ENCODE peak calls at places on chromosomes 13 and 19, in six cellular contexts. V is astrocyte of the spinal cord, U is GM06990, S is cardiac fibroblast, P is cardiac muscle cell, B is tibial nerve. E is an unnamed sample.

GRCh38 chr19:19261350-19262189 is 11.5 kb downstream of the TM6SF2 start:
- DNase-seq in U (no peak), B (no peak), V (no peak), S (no peak), P (peak), E (no peak)

GRCh38 chr13:61414686-61415664 is 674 bp downstream of the PCDH20 start:
- DNase-seq in P (peak), U (no peak), S (peak), V (peak), B (no peak), E (no peak)

GRCh38 chr19:29836409-29836825 is 24.6 kb downstream of the CCNE1 start:
- DNase-seq in P (no peak), B (no peak), U (peak), S (no peak), V (no peak), E (no peak)

GRCh38 chr19:8569066-8569761 is 8.0 kb downstream of the MYO1F start:
- DNase-seq in S (peak), P (no peak), B (no peak), U (peak), V (peak), E (peak)

GRCh38 chr19:19368087-19368486 is 37.4 kb upstream of the GATAD2A start:
- DNase-seq in P (no peak), S (no peak), U (no peak), B (no peak), V (no peak), E (no peak)

GRCh38 chr19:18894254-18895037 is 1.5 kb downstream of the CERS1 start:
- DNase-seq in V (peak), P (no peak), S (peak), B (no peak), U (no peak), E (peak)

GRCh38 chr13:110652231-110652730 is 36.9 kb downstream of the NAXD start:
- DNase-seq in V (no peak), S (no peak), B (no peak), U (no peak), P (no peak), E (no peak)

GRCh38 chr19:16207490-16208025 is 9.8 kb downstream of the AP1M1 start:
- DNase-seq in B (no peak), P (no peak), S (no peak), V (no peak), U (no peak), E (no peak)

GRCh38 chr19:13783565-13784500 is 9.6 kb downstream of the C19orf53 start:
- DNase-seq in U (no peak), B (no peak), V (no peak), S (no peak), P (no peak), E (no peak)

GRCh38 chr13:113670541-113670940 is 3.5 kb downstream of the GRK1 start:
- DNase-seq in P (no peak), U (no peak), S (no peak), B (no peak), V (no peak), E (no peak)

GRCh38 chr19:871446-872265 is 12.2 kb downstream of the CFD start:
- DNase-seq in V (no peak), P (peak), U (no peak), B (no peak), S (no peak), E (no peak)

GRCh38 chr19:49020931-49021895 is 2.9 kb downstream of the CGB3 start:
- DNase-seq in P (peak), V (no peak), U (no peak), B (no peak), S (peak), E (peak)

GRCh38 chr13:51148952-51149573 is 38.0 kb upstream of the C13orf42 start:
- DNase-seq in U (no peak), S (peak), P (peak), B (no peak), V (peak), E (peak)

GRCh38 chr19:19549804-19550453 is 11.9 kb downstream of the CILP2 start:
- DNase-seq in P (no peak), U (no peak), S (no peak), B (no peak), V (no peak), E (no peak)

GRCh38 chr19:28221736-28222135 is 991.2 kb downstream of the UQCRFS1 start:
- DNase-seq in B (no peak), P (no peak), V (no peak), S (no peak), U (no peak), E (no peak)

GRCh38 chr19:13262450-13262849 is 112.2 kb downstream of the IER2 start:
- DNase-seq in V (peak), S (peak), P (peak), B (no peak), U (no peak), E (peak)

GRCh38 chr13:35898041-35898440 is 233.1 kb downstream of the DCLK1 start:
- DNase-seq in S (no peak), U (no peak), P (no peak), B (no peak), V (no peak), E (no peak)

GRCh38 chr19:55685776-55686175 is 10.8 kb downstream of the EPN1 start:
- DNase-seq in B (no peak), S (no peak), P (no peak), U (no peak), V (no peak), E (no peak)

GRCh38 chr19:30029721-30030510 is 87.9 kb downstream of the URI1 start:
- DNase-seq in P (no peak), V (peak), S (no peak), U (peak), B (no peak), E (no peak)

GRCh38 chr13:92187378-92187989 is 789.1 kb downstream of the GPC5 start:
- DNase-seq in V (peak), P (peak), U (no peak), B (no peak), S (peak), E (peak)

GRCh38 chr13:67076378-67076777 is 153.8 kb downstream of the PCDH9 start:
- DNase-seq in B (no peak), P (no peak), U (no peak), V (no peak), S (no peak), E (no peak)

GRCh38 chr13:67071918-67072598 is 158.1 kb downstream of the PCDH9 start:
- DNase-seq in P (no peak), V (no peak), U (no peak), S (no peak), B (no peak), E (no peak)

GRCh38 chr13:67077132-67077531 is 153.0 kb downstream of the PCDH9 start:
- DNase-seq in S (no peak), V (no peak), U (no peak), B (no peak), P (no peak), E (no peak)

GRCh38 chr13:67078062-67078461 is 152.1 kb downstream of the PCDH9 start:
- DNase-seq in U (no peak), S (no peak), V (no peak), B (no peak), P (no peak), E (no peak)

DNA sequence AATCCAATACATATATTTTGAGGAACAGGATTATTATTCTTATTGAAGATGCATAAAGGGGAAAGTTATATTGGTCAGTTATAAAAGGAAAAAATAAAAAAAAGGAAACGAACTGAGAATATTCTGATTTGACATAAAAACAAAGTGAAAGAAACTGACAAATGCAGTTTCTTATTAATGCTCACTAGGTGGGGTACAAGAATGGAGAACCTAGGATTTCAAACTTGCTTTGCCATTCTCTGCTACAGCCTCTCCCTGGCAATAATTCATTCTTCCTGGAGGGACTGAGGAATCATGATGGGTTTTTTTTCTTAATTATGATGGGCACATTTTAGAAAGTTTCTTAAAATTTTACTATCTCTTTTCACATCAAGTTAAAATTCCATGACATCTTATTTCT is 154.9 kb downstream of the PCDH9 start:
- DNase-seq in S (peak), U (no peak), B (no peak), V (no peak), P (no peak), E (peak)
- TF ChIP-seq CTCF in S (peak), U (no peak), B (peak), V (peak), P (peak), E (peak)

GRCh38 chr13:27967736-27968315 is 1.3 kb downstream of the CDX2 start:
- DNase-seq in B (no peak), P (no peak), U (no peak), S (no peak), V (no peak), E (no peak)
- H3K4me3 ChIP-seq in B (peak), P (no peak), U (no peak), S (no peak), V (no peak), E (no peak)

DNA sequence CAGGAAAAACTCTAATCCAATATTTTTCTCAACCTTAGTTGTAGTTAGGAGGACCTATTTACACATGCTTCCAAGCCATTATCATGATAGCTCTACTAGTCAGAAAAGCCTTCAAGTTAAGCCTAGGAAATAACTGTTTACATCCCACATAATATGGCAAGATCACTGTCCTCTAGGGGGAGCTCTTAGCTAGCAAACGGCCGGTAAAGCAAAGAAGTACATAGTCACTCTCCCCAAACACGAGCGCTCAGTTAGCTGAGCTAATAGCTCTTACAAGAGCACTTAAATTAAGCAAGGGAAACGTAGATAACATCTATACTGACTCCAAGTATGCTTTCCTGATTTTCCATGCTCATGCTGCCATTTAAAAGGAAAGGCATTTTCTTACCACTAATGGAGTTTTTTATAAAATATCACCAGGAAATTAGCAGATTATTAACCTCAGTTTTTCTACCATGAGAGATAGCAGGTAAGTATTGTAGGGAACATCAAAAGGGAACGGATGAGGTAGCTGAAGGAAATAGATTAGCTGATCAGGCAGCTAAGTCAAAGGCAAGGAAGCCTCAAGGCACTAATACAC is 100.6 kb upstream of the PABPC3 start:
- DNase-seq in P (peak), V (peak), B (no peak), U (no peak), S (peak), E (peak)
- TF ChIP-seq CTCF in P (peak), V (peak), B (peak), U (peak), S (peak), E (peak)

GRCh38 chr19:4402171-4403004 is at the start of gene CHAF1A:
- DNase-seq in B (peak), S (peak), V (peak), P (peak), U (peak), E (peak)

GRCh38 chr19:4401482-4402170 is 814 bp upstream of the CHAF1A start:
- DNase-seq in B (no peak), S (no peak), P (no peak), V (no peak), U (no peak), E (no peak)

GRCh38 chr19:4396949-4397783 is 3.2 kb downstream of the SH3GL1 start:
- DNase-seq in P (no peak), S (no peak), U (no peak), V (no peak), B (no peak), E (no peak)

GRCh38 chr19:4403005-4403761 is 743 bp downstream of the CHAF1A start:
- DNase-seq in V (no peak), U (no peak), P (no peak), S (no peak), B (no peak), E (no peak)

DNA sequence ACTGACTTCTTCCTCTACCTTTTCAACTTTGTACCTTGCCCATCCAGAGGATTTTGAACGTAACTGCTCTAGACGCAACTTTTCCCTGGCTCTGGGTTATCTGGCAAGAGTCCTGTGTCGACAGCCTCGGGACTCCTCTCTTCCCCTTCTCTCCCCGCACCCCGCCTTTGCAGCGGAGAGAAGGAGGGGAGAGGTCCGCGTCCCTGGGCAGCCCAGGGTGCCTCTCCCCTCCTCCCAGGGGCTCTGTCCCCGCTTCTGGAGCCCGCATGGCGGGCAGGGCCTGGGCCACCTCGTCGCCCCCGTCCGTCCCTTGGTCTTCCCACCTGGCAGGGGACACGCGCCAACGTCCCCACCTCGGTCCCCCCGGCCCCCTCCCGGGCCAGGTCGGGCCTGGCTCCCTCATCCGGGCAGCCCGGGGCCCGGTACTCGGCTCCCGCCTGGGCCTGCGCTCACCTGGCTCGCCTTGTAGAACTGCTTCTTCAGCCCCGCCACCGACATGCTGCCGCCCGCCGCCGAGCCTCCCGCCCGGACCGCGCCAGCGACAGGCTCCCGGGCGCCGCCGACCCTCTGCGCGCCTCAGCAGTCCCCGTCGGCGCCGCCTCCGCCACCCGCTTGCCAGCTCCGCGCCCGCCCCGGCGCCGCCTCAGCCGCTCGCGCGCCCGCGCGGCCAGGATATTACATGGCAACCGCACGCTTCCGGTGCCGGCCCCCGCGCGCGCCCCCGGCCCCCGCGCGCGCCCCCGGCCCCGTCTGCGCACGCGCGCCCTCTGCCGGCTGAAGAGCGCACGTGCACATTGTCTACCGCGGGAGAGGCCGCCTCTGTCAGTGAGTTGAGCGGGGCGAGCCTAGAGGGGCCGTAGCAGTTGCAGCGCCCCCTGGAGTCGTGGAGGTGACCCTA is at the start of gene SH3GL1:
- DNase-seq in S (peak), P (peak), B (peak), V (peak), U (peak), E (peak)
- H3K4me3 ChIP-seq in S (peak), P (peak), B (peak), V (peak), U (peak), E (peak)

DNA sequence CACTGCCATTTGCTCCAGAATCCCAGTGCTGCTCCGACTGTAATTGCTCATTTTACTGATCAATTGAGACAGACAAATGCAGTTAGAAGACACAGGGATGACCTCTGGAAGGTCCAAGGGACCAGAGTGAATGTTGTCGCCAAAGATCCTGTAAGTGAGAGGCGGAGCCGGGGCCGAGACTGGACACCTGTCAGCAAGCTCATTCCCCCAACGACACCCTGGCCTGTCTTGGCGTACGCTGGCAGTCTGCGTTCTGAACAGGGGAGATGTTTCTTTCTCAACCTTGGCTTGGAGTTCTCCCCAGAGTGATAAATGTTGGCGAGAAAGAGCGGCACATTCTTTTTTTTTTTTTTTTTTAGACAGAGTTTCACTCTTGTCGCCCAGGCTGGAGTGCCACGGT is 24.2 kb downstream of the GADD45B start:
- DNase-seq in B (no peak), U (no peak), P (no peak), V (no peak), S (no peak), E (no peak)
- TF ChIP-seq CTCF in B (no peak), U (no peak), P (no peak), V (no peak), S (no peak), E (no peak)

DNA sequence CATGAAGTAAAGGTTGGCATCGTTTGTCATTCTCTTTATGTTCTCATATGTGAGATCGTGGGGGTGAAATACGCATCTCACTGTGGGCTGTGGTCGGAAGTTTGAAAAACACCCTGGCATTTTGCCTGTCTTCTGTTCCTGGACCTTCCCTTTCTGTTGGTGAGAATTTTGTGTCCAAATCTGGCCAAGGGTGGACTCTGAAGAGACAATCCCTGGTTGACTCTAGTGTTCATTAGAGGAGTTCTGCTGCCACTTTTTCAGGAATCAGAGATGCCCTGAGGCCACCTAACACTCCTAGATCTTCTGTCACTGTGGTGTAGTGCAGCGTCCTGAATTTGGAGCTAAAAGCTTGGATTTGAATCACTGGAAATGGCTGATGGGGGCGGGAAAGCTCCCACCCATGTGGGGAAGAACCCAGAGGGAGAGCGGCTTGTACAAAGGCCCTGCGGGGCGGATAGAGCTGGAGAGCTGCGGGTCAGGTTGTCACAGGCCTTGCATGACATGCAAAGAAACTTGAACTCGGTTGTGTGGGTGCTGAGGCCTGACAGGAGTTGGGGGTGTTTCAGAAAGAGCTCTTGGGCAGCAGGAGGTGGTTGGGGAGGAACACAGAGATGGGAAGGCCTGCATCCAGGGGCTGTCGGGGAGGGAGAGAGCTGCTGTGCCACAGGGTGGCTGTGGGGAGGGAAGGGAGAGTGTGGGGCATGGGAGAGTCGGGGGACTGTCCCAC is 11.1 kb upstream of the SPATA13 start:
- DNase-seq in B (no peak), V (no peak), S (peak), U (no peak), P (no peak), E (peak)
- H3K4me3 ChIP-seq in B (no peak), V (no peak), S (no peak), U (no peak), P (no peak), E (no peak)